ENCODE peak calls at places on chromosomes 13 and 19, in four cellular contexts. N is H1, P is NT2/D1, L is GM12878. E is an unnamed sample.
A peak's percentile ranks its signal among the peaks of the same experiment; 100 is the strongest.

GRCh38 chr13:109156181-109156935 is 526.9 kb downstream of the MYO16 start:
- DNase-seq in P (no peak), L (no peak), N (no peak), E (no peak)

GRCh38 chr19:19533826-19534225 is 4.2 kb upstream of the CILP2 start:
- DNase-seq in L (no peak), N (no peak), P (no peak), E (no peak)

GRCh38 chr13:112702341-112702982 is 12.6 kb downstream of the ATP11A start:
- DNase-seq in N (no peak), P (no peak), L (no peak), E (no peak)

GRCh38 chr13:57314897-57315520 is 148.0 kb downstream of the PRR20E start:
- DNase-seq in P (no peak), N (no peak), L (no peak), E (no peak)

GRCh38 chr13:41603917-41604316 is 146.6 kb downstream of the RGCC start:
- DNase-seq in N (no peak), L (no peak), P (no peak), E (no peak)

GRCh38 chr19:53812335-53812734 is 11.8 kb downstream of the NLRP12 start:
- DNase-seq in N (peak; percentile 54), P (no peak), L (no peak), E (peak; percentile 13)

GRCh38 chr13:113903361-113903760 is 39.5 kb upstream of the GAS6 start:
- DNase-seq in N (no peak), P (no peak), L (no peak), E (no peak)

GRCh38 chr19:27742041-27742440 is 1470.9 kb downstream of the UQCRFS1 start:
- DNase-seq in N (no peak), L (no peak), P (no peak), E (no peak)

GRCh38 chr13:39821977-39822376 is 166.5 kb downstream of the COG6 start:
- DNase-seq in L (no peak), N (no peak), P (no peak), E (no peak)

GRCh38 chr19:12668937-12669271 is 2.3 kb downstream of the WDR83 start:
- DNase-seq in N (peak; percentile 70), P (no peak), L (no peak), E (no peak)

GRCh38 chr13:94433055-94433947 is 46.2 kb downstream of the DCT start:
- DNase-seq in L (no peak), P (peak; percentile 13), N (peak; percentile 46), E (peak; percentile 67)

GRCh38 chr19:14507704-14508246 is 10.4 kb downstream of the DNAJB1 start:
- DNase-seq in N (no peak), P (no peak), L (no peak), E (no peak)

GRCh38 chr13:77696863-77697207 is 652 bp upstream of the SLAIN1 start:
- DNase-seq in P (no peak), L (no peak), N (no peak), E (no peak)

GRCh38 chr19:44848036-44848804 is 2.1 kb downstream of the NECTIN2 start:
- DNase-seq in N (peak; percentile 66), P (no peak), L (no peak), E (peak; percentile 35)

GRCh38 chr19:12778020-12778904 is 2.9 kb upstream of the HOOK2 start:
- DNase-seq in P (no peak), L (no peak), N (peak; percentile 76), E (no peak)

GRCh38 chr19:34639491-34640085 is 37.4 kb downstream of the SCGB2B2 start:
- DNase-seq in P (peak; percentile 68), N (peak; percentile 58), L (peak; percentile 13), E (peak; percentile 56)

GRCh38 chr13:114319441-114319871 is 5.2 kb downstream of the CHAMP1 start:
- DNase-seq in P (no peak), L (no peak), N (no peak), E (no peak)

GRCh38 chr13:95235199-95235726 is 66.0 kb downstream of the ABCC4 start:
- DNase-seq in P (no peak), L (no peak), N (no peak), E (no peak)

GRCh38 chr13:108437496-108437895 is 168.0 kb downstream of the TNFSF13B start:
- DNase-seq in N (no peak), L (no peak), P (no peak), E (no peak)

GRCh38 chr13:113879017-113879416 is 15.1 kb upstream of the GAS6 start:
- DNase-seq in N (no peak), L (no peak), P (no peak), E (no peak)

GRCh38 chr19:4197625-4198466 is 15.4 kb downstream of the ANKRD24 start:
- DNase-seq in P (no peak), N (peak; percentile 80), L (no peak), E (peak; percentile 67)

GRCh38 chr19:40807147-40808020 is 8.4 kb downstream of the EGLN2 start:
- DNase-seq in L (no peak), N (peak; percentile 75), P (no peak), E (peak; percentile 20)

GRCh38 chr19:38321646-38322323 is 2.1 kb downstream of the KCNK6 start:
- DNase-seq in N (no peak), P (no peak), L (no peak), E (no peak)

GRCh38 chr19:38389101-38389925 is 816 bp downstream of the SPRED3 start:
- DNase-seq in L (no peak), N (peak; percentile 54), P (no peak), E (no peak)

GRCh38 chr13:98965325-98965724 is 12.5 kb downstream of the DOCK9 start:
- DNase-seq in L (no peak), P (no peak), N (no peak), E (no peak)

GRCh38 chr13:93794197-93794885 is 567.7 kb downstream of the GPC6 start:
- DNase-seq in L (no peak), P (no peak), N (no peak), E (no peak)

DNA sequence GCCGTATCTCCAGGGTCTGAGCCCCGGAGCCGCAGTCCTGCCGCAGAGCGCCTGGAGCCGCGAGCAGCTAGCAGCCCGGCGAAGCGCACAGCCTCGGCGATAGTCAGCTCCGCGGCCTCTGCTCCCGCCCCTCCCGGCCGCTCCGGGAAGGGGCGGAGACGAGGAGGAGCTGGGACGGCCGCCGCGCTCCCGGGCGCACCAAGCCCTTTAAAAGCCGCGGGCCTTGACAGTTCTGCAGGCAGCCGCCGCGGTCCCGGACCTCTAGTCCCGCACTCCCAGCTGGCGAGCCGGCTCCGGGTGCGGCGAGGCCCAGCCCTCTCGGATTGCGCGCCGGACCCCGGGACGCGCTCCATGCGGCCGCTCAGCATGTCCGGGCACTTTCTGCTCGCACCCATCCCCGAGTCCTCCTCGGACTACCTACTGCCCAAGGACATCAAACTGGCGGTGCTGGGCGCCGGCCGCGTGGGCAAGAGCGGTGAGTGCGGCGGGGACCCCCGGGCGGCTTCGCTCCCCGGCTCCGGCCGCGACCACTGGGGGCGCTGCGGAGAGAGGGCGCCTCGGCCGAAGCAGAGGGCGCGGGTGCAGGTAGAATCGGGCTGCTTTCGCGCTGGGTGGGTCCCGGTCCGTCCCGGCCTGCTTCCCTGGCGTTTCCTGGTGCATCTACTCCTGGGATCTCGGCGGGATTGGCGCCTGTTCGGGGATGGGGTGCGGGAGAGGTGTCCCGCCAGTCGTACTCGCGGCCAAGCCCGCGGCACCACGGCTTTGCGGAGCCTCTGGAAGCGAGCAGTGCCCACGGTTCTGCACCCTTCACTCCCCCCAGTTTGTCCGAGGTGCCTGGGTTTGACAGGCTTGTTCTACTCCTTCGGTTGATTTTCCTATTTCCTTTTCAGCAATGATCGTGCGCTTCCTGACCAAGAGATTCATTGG is at the start of gene RASL11A:
- DNase-seq in P (peak; percentile 59), N (peak; percentile 92), L (no peak), E (peak; percentile 81)
- TF ChIP-seq SUZ12 in P (no peak), N (peak; percentile 51), L (no peak), E (no peak)

DNA sequence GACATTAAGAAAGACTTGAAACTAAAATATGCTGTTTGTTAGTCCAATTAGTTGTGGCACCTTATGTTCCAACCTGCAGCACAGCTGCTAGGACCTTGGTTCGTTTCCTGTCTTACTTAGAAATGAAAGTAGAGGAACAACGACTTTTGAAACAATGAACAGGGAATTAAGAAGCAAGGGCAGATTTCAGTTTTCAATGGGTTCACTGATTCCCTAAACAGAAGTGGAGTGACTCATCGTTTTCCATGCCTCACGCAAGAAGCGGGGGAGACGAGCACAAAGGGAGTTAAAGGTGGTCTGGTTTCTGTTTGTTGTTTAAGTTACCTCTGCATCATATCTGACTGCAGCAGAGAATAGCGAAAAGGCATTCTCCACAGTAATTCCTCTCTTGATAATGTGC is 44.8 kb downstream of the PHF11 start:
- DNase-seq in P (peak; percentile 5), L (peak; percentile 23), N (no peak), E (no peak)
- TF ChIP-seq SUZ12 in P (no peak), L (no peak), N (no peak), E (no peak)

GRCh38 chr13:103187621-103188020 is 121.4 kb upstream of the SLC10A2 start:
- DNase-seq in L (no peak), N (no peak), P (no peak), E (no peak)

GRCh38 chr13:103190841-103191240 is 124.6 kb upstream of the SLC10A2 start:
- DNase-seq in L (no peak), N (no peak), P (no peak), E (no peak)

GRCh38 chr13:103184413-103184812 is 118.2 kb upstream of the SLC10A2 start:
- DNase-seq in N (no peak), P (no peak), L (no peak), E (no peak)

GRCh38 chr13:103188688-103189326 is 122.6 kb upstream of the SLC10A2 start:
- DNase-seq in P (no peak), N (no peak), L (no peak), E (no peak)
- TF ChIP-seq SUZ12 in P (no peak), N (no peak), L (no peak), E (no peak)

GRCh38 chr19:1455336-1456120 is 5.6 kb downstream of the APC2 start:
- DNase-seq in N (peak; percentile 97), P (no peak), L (no peak), E (peak; percentile 96)
- TF ChIP-seq SUZ12 in N (no peak), P (no peak), L (no peak), E (no peak)

GRCh38 chr13:69418319-69418718 is 689.3 kb upstream of the ATXN8OS start:
- DNase-seq in L (no peak), N (no peak), P (no peak), E (no peak)

GRCh38 chr13:69425235-69425634 is 682.4 kb upstream of the ATXN8OS start:
- DNase-seq in L (no peak), P (no peak), N (no peak), E (no peak)

GRCh38 chr13:69423844-69424243 is 683.8 kb upstream of the ATXN8OS start:
- DNase-seq in N (no peak), L (no peak), P (no peak), E (no peak)
- TF ChIP-seq SUZ12 in N (no peak), L (no peak), P (no peak), E (no peak)

GRCh38 chr13:51832471-51833152 is 12.4 kb downstream of the TMEM272 start:
- DNase-seq in N (no peak), P (no peak), L (no peak), E (peak; percentile 41)
- TF ChIP-seq SUZ12 in N (no peak), P (no peak), L (no peak), E (no peak)

E was measured in HEK293T.